ENCODE peak calls at places on chromosomes 16 and 17, in five cellular contexts. One of them, this sample, is unnamed.
A peak's percentile ranks its signal among the peaks of the same experiment; 100 is the strongest.

GRCh38 chr17:7560172-7561027 is 1.3 kb upstream of the SENP3 start:
- DNase-seq in H1: no peak
- DNase-seq in K562: peak; percentile 75
- DNase-seq in HepG2: peak; percentile 64
- DNase-seq in GM12878: no peak
- DNase-seq in this sample: peak; percentile 92

GRCh38 chr17:14417336-14417735 is 116.5 kb downstream of the HS3ST3B1 start:
- DNase-seq in HepG2: peak; percentile 6
- DNase-seq in GM12878: no peak
- DNase-seq in K562: no peak
- DNase-seq in H1: no peak
- DNase-seq in this sample: no peak

GRCh38 chr17:74780443-74781238 is 4.5 kb upstream of the NAT9 start:
- DNase-seq in K562: peak; percentile 65
- DNase-seq in HepG2: peak; percentile 88
- DNase-seq in GM12878: no peak
- DNase-seq in H1: no peak
- DNase-seq in this sample: peak; percentile 58

GRCh38 chr17:49383048-49383447 is 21.0 kb upstream of the ZNF652 start:
- DNase-seq in K562: no peak
- DNase-seq in H1: no peak
- DNase-seq in HepG2: no peak
- DNase-seq in GM12878: no peak
- DNase-seq in this sample: no peak

GRCh38 chr16:79788949-79789348 is 188.4 kb upstream of the MAF start:
- DNase-seq in H1: no peak
- DNase-seq in HepG2: no peak
- DNase-seq in GM12878: no peak
- DNase-seq in K562: no peak
- DNase-seq in this sample: no peak

GRCh38 chr16:77234611-77235010 is 35.4 kb downstream of the SYCE1L start:
- DNase-seq in K562: no peak
- DNase-seq in GM12878: no peak
- DNase-seq in H1: no peak
- DNase-seq in HepG2: no peak
- DNase-seq in this sample: peak; percentile 32

GRCh38 chr17:48748728-48749566 is 20.4 kb upstream of the HOXB13 start:
- DNase-seq in GM12878: no peak
- DNase-seq in K562: no peak
- DNase-seq in H1: no peak
- DNase-seq in HepG2: no peak
- DNase-seq in this sample: no peak

GRCh38 chr16:23847938-23848337 is 12.2 kb downstream of the PRKCB start:
- DNase-seq in HepG2: no peak
- DNase-seq in GM12878: no peak
- DNase-seq in K562: peak; percentile 57
- DNase-seq in H1: no peak
- DNase-seq in this sample: no peak

GRCh38 chr16:11067697-11068141 is 123.4 kb downstream of the CLEC16A start:
- DNase-seq in K562: no peak
- DNase-seq in GM12878: no peak
- DNase-seq in H1: no peak
- DNase-seq in HepG2: peak; percentile 68
- DNase-seq in this sample: no peak

GRCh38 chr16:67663151-67663876 is 2.6 kb downstream of the PARD6A start:
- DNase-seq in K562: peak; percentile 45
- DNase-seq in H1: no peak
- DNase-seq in HepG2: no peak
- DNase-seq in GM12878: no peak
- DNase-seq in this sample: peak; percentile 81

GRCh38 chr17:44416558-44417289 is 27.3 kb upstream of the ITGA2B start:
- DNase-seq in GM12878: no peak
- DNase-seq in H1: no peak
- DNase-seq in HepG2: no peak
- DNase-seq in K562: no peak
- DNase-seq in this sample: no peak

GRCh38 chr16:76038097-76038496 is 239.1 kb upstream of the CNTNAP4 start:
- DNase-seq in K562: no peak
- DNase-seq in HepG2: no peak
- DNase-seq in GM12878: no peak
- DNase-seq in H1: no peak
- DNase-seq in this sample: no peak
- TF ChIP-seq ATF2 in K562: no peak
- TF ChIP-seq ATF2 in HepG2: no peak
- TF ChIP-seq ATF2 in GM12878: no peak
- TF ChIP-seq ATF2 in H1: no peak
- TF ChIP-seq ATF2 in this sample: no peak

DNA sequence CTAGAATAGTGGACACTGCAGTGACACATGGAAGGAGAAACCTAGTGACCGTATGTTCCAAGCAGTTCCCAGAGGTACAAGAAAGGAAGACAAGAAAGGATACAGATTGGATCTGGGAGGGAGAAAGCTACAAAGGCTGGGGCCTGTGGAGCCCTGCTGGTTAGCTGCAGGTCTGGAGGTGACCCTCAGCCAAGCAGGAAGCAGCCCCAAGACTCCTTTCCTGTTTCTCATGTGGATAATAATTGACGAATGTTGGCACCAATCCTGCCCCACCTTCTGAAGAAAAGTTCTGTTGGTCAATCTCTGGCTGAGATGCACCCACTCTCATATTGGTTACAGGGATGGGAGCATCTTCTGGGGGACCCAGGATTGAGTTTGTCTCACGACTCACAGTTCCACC is 99.8 kb downstream of the SHISA6 start:
- DNase-seq in K562: no peak
- DNase-seq in H1: no peak
- DNase-seq in HepG2: no peak
- DNase-seq in GM12878: no peak
- DNase-seq in this sample: no peak
- TF ChIP-seq ATF2 in K562: no peak
- TF ChIP-seq ATF2 in H1: no peak
- TF ChIP-seq ATF2 in HepG2: no peak
- TF ChIP-seq ATF2 in GM12878: no peak
- TF ChIP-seq ATF2 in this sample: no peak

DNA sequence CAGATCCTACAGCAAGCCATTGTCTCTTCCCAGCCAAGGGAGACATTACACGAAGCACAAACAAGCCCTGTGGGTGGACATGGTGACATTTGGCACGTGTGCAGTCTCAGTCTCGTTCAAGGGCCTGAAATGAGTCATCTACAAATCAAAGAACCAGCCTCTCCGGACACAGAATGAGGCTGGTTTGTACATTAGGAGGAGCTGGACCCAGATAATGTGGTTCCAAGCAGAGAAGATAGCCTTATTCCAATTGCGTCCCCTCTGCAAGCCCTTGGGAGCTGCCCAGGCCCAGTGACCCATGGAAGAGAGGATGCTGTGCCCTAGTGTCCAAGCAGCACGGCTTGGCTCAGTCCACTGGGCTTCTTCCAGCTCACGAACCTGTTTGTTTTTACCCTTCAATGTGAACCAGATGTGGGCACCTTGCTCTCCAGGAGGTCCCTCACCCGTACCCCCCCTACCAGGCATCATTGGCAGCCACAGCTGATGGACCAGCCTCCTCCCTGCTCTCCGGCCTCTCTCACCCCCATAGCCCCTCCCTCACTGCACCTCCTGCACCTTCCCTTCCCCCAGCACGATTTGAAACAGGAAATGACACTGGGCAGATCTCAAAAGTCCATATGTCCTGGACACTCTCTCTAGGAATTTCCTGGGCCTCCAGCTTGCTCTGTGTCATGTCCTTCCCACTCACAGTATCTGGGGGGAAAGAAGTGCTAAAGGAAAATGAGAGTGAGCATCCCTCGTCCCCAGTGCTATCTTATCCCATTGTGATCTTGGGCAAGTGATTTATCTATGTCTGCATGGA is 26.2 kb downstream of the KPNA2 start:
- DNase-seq in HepG2: peak; percentile 35
- DNase-seq in GM12878: no peak
- DNase-seq in H1: no peak
- DNase-seq in K562: no peak
- DNase-seq in this sample: no peak
- TF ChIP-seq ATF2 in HepG2: no peak
- TF ChIP-seq ATF2 in GM12878: no peak
- TF ChIP-seq ATF2 in H1: no peak
- TF ChIP-seq ATF2 in K562: no peak
- TF ChIP-seq ATF2 in this sample: no peak

GRCh38 chr16:87344931-87345631 is 27.9 kb upstream of the C16orf95 start:
- DNase-seq in HepG2: no peak
- DNase-seq in GM12878: no peak
- DNase-seq in H1: no peak
- DNase-seq in K562: no peak
- DNase-seq in this sample: no peak
- TF ChIP-seq ATF2 in HepG2: no peak
- TF ChIP-seq ATF2 in GM12878: no peak
- TF ChIP-seq ATF2 in H1: no peak
- TF ChIP-seq ATF2 in K562: no peak
- TF ChIP-seq ATF2 in this sample: no peak

GRCh38 chr17:41697122-41697962 is 8.7 kb downstream of the EIF1 start:
- DNase-seq in H1: no peak
- DNase-seq in K562: peak; percentile 63
- DNase-seq in HepG2: no peak
- DNase-seq in GM12878: no peak
- DNase-seq in this sample: no peak
- TF ChIP-seq ATF2 in H1: no peak
- TF ChIP-seq ATF2 in K562: no peak
- TF ChIP-seq ATF2 in HepG2: no peak
- TF ChIP-seq ATF2 in GM12878: no peak
- TF ChIP-seq ATF2 in this sample: no peak

GRCh38 chr16:85371948-85372347 is 241.2 kb upstream of the GSE1 start:
- DNase-seq in HepG2: no peak
- DNase-seq in GM12878: no peak
- DNase-seq in K562: no peak
- DNase-seq in H1: no peak
- DNase-seq in this sample: no peak

GRCh38 chr16:85370543-85370880 is 242.6 kb upstream of the GSE1 start:
- DNase-seq in H1: no peak
- DNase-seq in K562: no peak
- DNase-seq in HepG2: no peak
- DNase-seq in GM12878: no peak
- DNase-seq in this sample: no peak

GRCh38 chr16:85369060-85369459 is 244.1 kb upstream of the GSE1 start:
- DNase-seq in HepG2: no peak
- DNase-seq in H1: no peak
- DNase-seq in GM12878: no peak
- DNase-seq in K562: no peak
- DNase-seq in this sample: no peak

GRCh38 chr16:85370881-85371651 is 242.1 kb upstream of the GSE1 start:
- DNase-seq in HepG2: no peak
- DNase-seq in K562: peak; percentile 60
- DNase-seq in H1: no peak
- DNase-seq in GM12878: no peak
- DNase-seq in this sample: no peak

GRCh38 chr16:85369741-85370528 is 243.2 kb upstream of the GSE1 start:
- DNase-seq in K562: peak; percentile 80
- DNase-seq in H1: no peak
- DNase-seq in HepG2: peak; percentile 31
- DNase-seq in GM12878: no peak
- DNase-seq in this sample: peak; percentile 84
- TF ChIP-seq ATF2 in K562: no peak
- TF ChIP-seq ATF2 in H1: no peak
- TF ChIP-seq ATF2 in HepG2: no peak
- TF ChIP-seq ATF2 in GM12878: no peak
- TF ChIP-seq ATF2 in this sample: no peak

GRCh38 chr17:58006563-58006923 is 503 bp downstream of the SRSF1 start:
- DNase-seq in K562: peak; percentile 90
- DNase-seq in GM12878: no peak
- DNase-seq in H1: no peak
- DNase-seq in HepG2: peak; percentile 77
- DNase-seq in this sample: peak; percentile 33
- TF ChIP-seq ATF2 in K562: no peak
- TF ChIP-seq ATF2 in GM12878: no peak
- TF ChIP-seq ATF2 in H1: no peak
- TF ChIP-seq ATF2 in HepG2: no peak
- TF ChIP-seq ATF2 in this sample: no peak

This sample was measured in WTC11.